ENCODE peak calls at places on chromosomes 1 and 21, in seven cellular contexts. L is heart left ventricle; X is stomach; M is thoracic aorta; U is neural progenitor cell; Q is CD8-positive, alpha-beta memory T cell; V is testis. S is an unnamed sample. For H3K27me3, the result is how much of the 10 kb centered on the place peaks cover.

GRCh38 chr1:185971688-185972087 is 237.5 kb downstream of the HMCN1 start:
- DNase-seq in L (no peak), X (no peak), M (no peak), U (no peak), Q (no peak), V (no peak), S (no peak)

GRCh38 chr1:153141377-153141776 is 9.3 kb downstream of the SPRR2G start:
- DNase-seq in L (no peak), X (no peak), M (no peak), U (no peak), Q (no peak), V (no peak), S (no peak)

GRCh38 chr1:234730542-234731370 is 120.8 kb upstream of the IRF2BP2 start:
- DNase-seq in L (no peak), X (no peak), M (no peak), U (no peak), Q (peak), V (no peak), S (no peak)

GRCh38 chr1:153485880-153486279 is 25.4 kb upstream of the S100A7 start:
- DNase-seq in L (no peak), X (no peak), M (no peak), U (no peak), Q (no peak), V (no peak), S (no peak)

GRCh38 chr1:228000836-228001563 is 5.8 kb upstream of the WNT3A start:
- DNase-seq in L (no peak), X (peak), M (no peak), U (no peak), Q (no peak), V (no peak), S (no peak)

GRCh38 chr1:2314297-2314802 is 77.0 kb downstream of the MORN1 start:
- DNase-seq in L (peak), X (peak), M (no peak), U (peak), Q (no peak), V (peak), S (peak)

GRCh38 chr1:24415910-24416665 is 486 bp downstream of the NIPAL3 start:
- DNase-seq in L (no peak), X (no peak), M (no peak), U (peak), Q (peak), V (no peak), S (peak)

GRCh38 chr1:27752372-27752771 is 20.6 kb upstream of the STX12 start:
- DNase-seq in L (no peak), X (no peak), M (no peak), U (no peak), Q (no peak), V (no peak), S (no peak)

GRCh38 chr1:184387069-184387870 is 441 bp downstream of the C1orf21 start:
- DNase-seq in L (peak), X (no peak), M (peak), U (peak), Q (peak), V (peak), S (peak)

GRCh38 chr1:185337221-185337620 is 20.2 kb upstream of the IVNS1ABP start:
- DNase-seq in L (no peak), X (no peak), M (no peak), U (no peak), Q (no peak), V (no peak), S (no peak)

GRCh38 chr1:1216770-1217620 is 3.0 kb upstream of the TNFRSF4 start:
- DNase-seq in L (no peak), X (no peak), M (no peak), U (no peak), Q (no peak), V (no peak), S (no peak)

GRCh38 chr1:57468661-57469523 is 45.0 kb upstream of the DAB1 start:
- DNase-seq in L (no peak), X (no peak), M (no peak), U (no peak), Q (no peak), V (no peak), S (no peak)

GRCh38 chr1:175548774-175549173 is 194.6 kb downstream of the TNR start:
- DNase-seq in L (no peak), X (no peak), M (no peak), U (no peak), Q (no peak), V (no peak), S (no peak)

GRCh38 chr1:54424398-54424797 is 18.2 kb upstream of the SSBP3 start:
- DNase-seq in L (no peak), X (no peak), M (no peak), U (no peak), Q (no peak), V (no peak), S (no peak)

GRCh38 chr1:182249201-182249676 is 142.4 kb downstream of the GLUL start:
- DNase-seq in L (no peak), X (peak), M (no peak), U (no peak), Q (no peak), V (no peak), S (peak)

GRCh38 chr1:234261545-234261944 is 111.7 kb upstream of the COA6 start:
- DNase-seq in L (no peak), X (no peak), M (no peak), U (no peak), Q (no peak), V (no peak), S (no peak)

GRCh38 chr1:27405074-27405473 is 12.7 kb downstream of the GPR3 start:
- DNase-seq in L (peak), X (no peak), M (no peak), U (peak), Q (no peak), V (no peak), S (no peak)

GRCh38 chr1:236486315-236486714 is 37.5 kb upstream of the LGALS8 start:
- DNase-seq in L (no peak), X (no peak), M (no peak), U (no peak), Q (no peak), V (no peak), S (no peak)

GRCh38 chr1:53086504-53087070 is 24.6 kb downstream of the PODN start:
- DNase-seq in L (no peak), X (no peak), M (no peak), U (no peak), Q (no peak), V (no peak), S (no peak)

GRCh38 chr1:169835647-169836046 is 40.9 kb upstream of the METTL18 start:
- DNase-seq in L (no peak), X (no peak), M (no peak), U (no peak), Q (no peak), V (no peak), S (no peak)

GRCh38 chr1:234609528-234610042 is 393 bp downstream of the IRF2BP2 start:
- DNase-seq in L (no peak), X (no peak), M (no peak), U (peak), Q (no peak), V (no peak), S (no peak)

GRCh38 chr1:231807498-231807897 is 180.9 kb downstream of the DISC1 start:
- DNase-seq in L (no peak), X (no peak), M (no peak), U (no peak), Q (no peak), V (no peak), S (no peak)

GRCh38 chr1:50268049-50268448 is 155.2 kb downstream of the DMRTA2 start:
- DNase-seq in L (no peak), X (no peak), M (no peak), U (peak), Q (no peak), V (peak), S (peak)

GRCh38 chr1:2099871-2100774 is 49.9 kb downstream of the PRKCZ start:
- DNase-seq in L (peak), X (no peak), M (no peak), U (no peak), Q (no peak), V (no peak), S (no peak)

GRCh38 chr1:82837261-82837660 is 1036.5 kb downstream of the ADGRL2 start:
- DNase-seq in L (no peak), X (no peak), M (no peak), U (no peak), Q (no peak), V (no peak), S (no peak)

GRCh38 chr1:109161836-109162606 is 48.1 kb downstream of the ELAPOR1 start:
- DNase-seq in L (no peak), X (no peak), M (no peak), U (no peak), Q (no peak), V (peak), S (peak)

GRCh38 chr1:200294241-200294640 is 115.6 kb downstream of the ZNF281 start:
- DNase-seq in L (no peak), X (no peak), M (no peak), U (no peak), Q (no peak), V (no peak), S (no peak)

GRCh38 chr1:73593379-73593778 is 604.6 kb downstream of the LRRIQ3 start:
- DNase-seq in L (no peak), X (peak), M (no peak), U (no peak), Q (no peak), V (no peak), S (peak)

GRCh38 chr1:34419662-34420061 is 243.0 kb downstream of the C1orf94 start:
- DNase-seq in L (no peak), X (no peak), M (no peak), U (peak), Q (no peak), V (no peak), S (no peak)

GRCh38 chr1:204921855-204922516 is 51.3 kb downstream of the NFASC start:
- DNase-seq in L (no peak), X (no peak), M (no peak), U (no peak), Q (no peak), V (no peak), S (no peak)

GRCh38 chr1:72623299-72623708 is 341.0 kb upstream of the NEGR1 start:
- DNase-seq in L (no peak), X (no peak), M (no peak), U (peak), Q (no peak), V (no peak), S (peak)

GRCh38 chr1:101043776-101044175 is 18.2 kb upstream of the DPH5 start:
- DNase-seq in L (no peak), X (no peak), M (no peak), U (no peak), Q (no peak), V (no peak), S (no peak)

GRCh38 chr1:203374023-203374422 is 23.1 kb upstream of the FMOD start:
- DNase-seq in L (no peak), X (no peak), M (no peak), U (no peak), Q (no peak), V (no peak), S (no peak)

GRCh38 chr1:173341307-173341706 is 134.2 kb upstream of the TNFSF4 start:
- DNase-seq in L (no peak), X (no peak), M (no peak), U (no peak), Q (no peak), V (no peak), S (no peak)

GRCh38 chr1:23368562-23369334 is 888 bp downstream of the ZNF436 start:
- DNase-seq in L (peak), X (peak), M (peak), U (peak), Q (peak), V (peak), S (peak)

GRCh38 chr1:23367791-23368561 is 1.7 kb downstream of the ZNF436 start:
- DNase-seq in L (peak), X (peak), M (peak), U (peak), Q (peak), V (peak), S (peak)

GRCh38 chr1:23366146-23366545 is 3.5 kb downstream of the ZNF436 start:
- DNase-seq in L (no peak), X (no peak), M (no peak), U (no peak), Q (no peak), V (no peak), S (no peak)

GRCh38 chr1:23366598-23366997 is 3.0 kb downstream of the ZNF436 start:
- DNase-seq in L (no peak), X (no peak), M (no peak), U (no peak), Q (no peak), V (no peak), S (no peak)

GRCh38 chr1:23367451-23367790 is 2.2 kb downstream of the ZNF436 start:
- DNase-seq in L (no peak), X (no peak), M (no peak), U (peak), Q (no peak), V (no peak), S (no peak)
- H3K27ac ChIP-seq in L (peak), X (peak), M (peak), U (no peak), Q (peak), V (no peak), S (peak)

GRCh38 chr1:119380983-119381662 is 12.5 kb downstream of the HAO2 start:
- DNase-seq in L (no peak), X (no peak), M (no peak), U (no peak), Q (no peak), V (no peak), S (no peak)
- H3K4me3 ChIP-seq in L (no peak), X (no peak), M (no peak), U (no peak), Q (no peak), V (no peak), S (no peak)

GRCh38 chr1:5756434-5757176 is 235.6 kb downstream of the NPHP4 start:
- DNase-seq in L (no peak), X (no peak), M (no peak), U (no peak), Q (no peak), V (no peak), S (no peak)
- H3K27me3 ChIP-seq in L (under half), X (under half), M (under half), U (under half), Q (under half), V (under half), S (under half)

DNA sequence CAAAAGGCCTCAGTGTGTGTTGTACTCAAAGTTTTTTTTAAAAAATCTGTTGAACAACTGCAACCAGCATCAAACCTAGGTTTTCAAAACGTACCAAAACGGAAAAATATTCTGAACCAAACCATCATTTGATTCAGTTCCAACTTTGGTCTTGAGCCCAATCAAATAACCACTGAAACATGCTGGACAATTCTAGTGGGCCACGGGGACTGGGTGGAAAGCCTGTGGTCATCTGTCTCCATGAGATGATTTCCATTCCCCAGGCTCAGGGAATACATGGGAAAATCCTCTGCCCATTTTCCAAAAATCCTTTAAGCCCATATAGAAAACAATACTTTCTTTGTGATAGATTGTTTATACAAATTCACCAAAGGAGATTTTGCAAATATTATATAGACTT is 22.5 kb downstream of the ITPKB start:
- DNase-seq in L (no peak), X (no peak), M (no peak), U (no peak), Q (no peak), V (no peak), S (no peak)
- H3K27ac ChIP-seq in L (peak), X (no peak), M (no peak), U (no peak), Q (no peak), V (no peak), S (no peak)

DNA sequence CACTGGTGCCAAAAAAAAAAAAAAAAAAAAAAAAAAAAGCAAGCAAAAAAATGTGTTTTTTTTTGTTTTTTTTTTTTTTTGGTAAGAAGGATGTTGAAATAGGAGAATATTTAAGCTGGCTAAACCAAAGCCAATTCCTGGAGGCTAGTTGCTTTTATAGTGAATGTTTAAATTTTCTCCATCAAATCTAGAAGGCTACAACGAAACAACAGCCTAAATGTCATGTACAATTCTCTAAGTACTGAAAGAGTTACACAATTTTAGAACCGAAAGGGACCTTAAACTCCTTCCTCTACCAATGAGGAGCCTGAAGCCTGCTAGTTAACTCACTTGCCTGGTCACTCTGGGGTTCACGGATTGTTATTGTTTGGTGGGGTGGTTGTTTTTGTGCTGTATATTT is 3.5 kb downstream of the WLS start:
- DNase-seq in L (no peak), X (no peak), M (no peak), U (peak), Q (no peak), V (no peak), S (no peak)
- H3K4me3 ChIP-seq in L (peak), X (peak), M (peak), U (peak), Q (no peak), V (no peak), S (no peak)

GRCh38 chr1:121518726-121519041 is 333.9 kb downstream of the SRGAP2C start:
- DNase-seq in L (no peak), X (no peak), M (no peak), U (no peak), Q (no peak), V (no peak), S (no peak)
- H3K27me3 ChIP-seq in L (under half), X (under half), M (under half), U (under half), Q (under half), V (under half), S (under half)

GRCh38 chr1:9350960-9351359 is 58.3 kb downstream of the SPSB1 start:
- DNase-seq in L (no peak), X (no peak), M (no peak), U (no peak), Q (no peak), V (no peak), S (no peak)

GRCh38 chr1:9349331-9349851 is 56.7 kb downstream of the SPSB1 start:
- DNase-seq in L (peak), X (no peak), M (no peak), U (no peak), Q (no peak), V (no peak), S (no peak)

GRCh38 chr1:9352364-9353140 is 59.9 kb downstream of the SPSB1 start:
- DNase-seq in L (no peak), X (no peak), M (no peak), U (peak), Q (no peak), V (peak), S (no peak)

GRCh38 chr1:9351654-9352271 is 59.1 kb downstream of the SPSB1 start:
- DNase-seq in L (no peak), X (no peak), M (no peak), U (no peak), Q (no peak), V (no peak), S (no peak)

DNA sequence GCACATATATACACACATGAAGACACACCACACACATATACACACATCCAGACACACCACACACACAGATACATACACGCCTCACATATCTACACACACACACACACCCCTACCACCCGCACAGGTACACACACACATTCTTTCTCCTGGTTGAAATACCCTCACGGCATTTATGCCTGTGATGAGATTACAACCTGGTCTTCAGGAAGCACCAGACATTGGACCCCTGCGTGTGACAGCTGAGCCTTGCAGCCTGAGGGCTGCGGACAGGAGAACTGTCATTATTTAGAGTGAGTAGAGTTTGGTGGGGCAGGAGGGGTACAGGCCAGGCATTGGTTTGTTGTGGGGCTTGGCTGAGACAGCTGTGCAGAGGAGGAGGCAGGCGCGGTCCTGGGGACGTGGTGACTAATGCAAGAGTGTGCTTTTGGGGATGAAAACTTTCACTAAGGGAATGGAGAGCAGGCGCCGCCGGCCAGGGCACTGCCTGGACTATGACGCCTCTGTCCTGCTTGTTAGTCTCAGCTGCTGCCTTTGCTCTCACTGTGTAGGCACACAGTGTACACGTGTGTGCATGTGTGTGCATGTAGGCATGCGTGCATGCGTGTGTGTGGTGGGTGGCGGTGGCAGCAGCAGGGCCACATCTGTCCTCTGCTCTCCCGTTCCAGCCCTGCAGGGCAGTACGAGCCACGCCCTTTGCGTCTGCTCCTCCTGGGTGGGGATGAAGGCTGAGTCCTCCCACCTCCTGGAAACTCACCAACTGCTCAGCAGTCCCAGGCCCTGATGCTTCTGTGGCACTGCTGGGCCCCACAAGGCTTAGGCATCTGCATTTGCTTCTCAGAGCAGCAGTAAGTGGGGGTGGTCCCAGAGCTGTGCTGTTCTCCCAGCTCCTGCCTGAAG is 57.6 kb downstream of the SPSB1 start:
- DNase-seq in L (peak), X (no peak), M (no peak), U (no peak), Q (no peak), V (no peak), S (no peak)
- H3K27ac ChIP-seq in L (no peak), X (no peak), M (peak), U (no peak), Q (no peak), V (no peak), S (no peak)

GRCh38 chr21:42107177-42107880 is 36.2 kb downstream of the UMODL1 start:
- DNase-seq in L (no peak), X (no peak), M (no peak), U (peak), Q (no peak), V (no peak), S (no peak)
- H3K4me3 ChIP-seq in L (no peak), X (no peak), M (no peak), U (no peak), Q (no peak), V (no peak), S (no peak)